ENCODE peak calls at places on chromosomes 11 and 22, in five cellular contexts. One of them, this sample, is unnamed.

GRCh38 chr11:27754035-27755017 is 54.1 kb upstream of the BDNF start:
- DNase-seq in CD8-positive, alpha-beta T cell: no peak
- DNase-seq in pancreas: no peak
- DNase-seq in effector memory CD4-positive, alpha-beta T cell: no peak
- DNase-seq in GM23338: no peak
- DNase-seq in this sample: no peak

GRCh38 chr11:96238563-96239166 is 104.3 kb downstream of the MAML2 start:
- DNase-seq in pancreas: no peak
- DNase-seq in GM23338: no peak
- DNase-seq in effector memory CD4-positive, alpha-beta T cell: no peak
- DNase-seq in CD8-positive, alpha-beta T cell: no peak
- DNase-seq in this sample: no peak

GRCh38 chr11:8089791-8090510 is 8.9 kb downstream of the TUB start:
- DNase-seq in CD8-positive, alpha-beta T cell: no peak
- DNase-seq in pancreas: no peak
- DNase-seq in GM23338: peak
- DNase-seq in effector memory CD4-positive, alpha-beta T cell: no peak
- DNase-seq in this sample: no peak

GRCh38 chr22:24482586-24482985 is 12.5 kb upstream of the UPB1 start:
- DNase-seq in effector memory CD4-positive, alpha-beta T cell: no peak
- DNase-seq in CD8-positive, alpha-beta T cell: no peak
- DNase-seq in pancreas: no peak
- DNase-seq in GM23338: no peak
- DNase-seq in this sample: no peak

GRCh38 chr11:36702330-36703054 is 104.5 kb upstream of the RAG2 start:
- DNase-seq in GM23338: peak
- DNase-seq in effector memory CD4-positive, alpha-beta T cell: no peak
- DNase-seq in pancreas: peak
- DNase-seq in CD8-positive, alpha-beta T cell: no peak
- DNase-seq in this sample: peak

GRCh38 chr11:68924073-68924925 is 20.6 kb downstream of the IGHMBP2 start:
- DNase-seq in effector memory CD4-positive, alpha-beta T cell: no peak
- DNase-seq in GM23338: no peak
- DNase-seq in CD8-positive, alpha-beta T cell: no peak
- DNase-seq in pancreas: no peak
- DNase-seq in this sample: no peak

GRCh38 chr11:94968334-94968958 is 4.9 kb downstream of the CWC15 start:
- DNase-seq in effector memory CD4-positive, alpha-beta T cell: no peak
- DNase-seq in pancreas: no peak
- DNase-seq in CD8-positive, alpha-beta T cell: no peak
- DNase-seq in GM23338: peak
- DNase-seq in this sample: no peak

GRCh38 chr11:61603667-61604066 is 22.8 kb upstream of the SYT7 start:
- DNase-seq in pancreas: no peak
- DNase-seq in effector memory CD4-positive, alpha-beta T cell: no peak
- DNase-seq in CD8-positive, alpha-beta T cell: no peak
- DNase-seq in GM23338: peak
- DNase-seq in this sample: no peak

GRCh38 chr11:61098778-61099177 is 3.5 kb upstream of the CD5 start:
- DNase-seq in effector memory CD4-positive, alpha-beta T cell: no peak
- DNase-seq in CD8-positive, alpha-beta T cell: no peak
- DNase-seq in pancreas: no peak
- DNase-seq in GM23338: no peak
- DNase-seq in this sample: no peak

GRCh38 chr11:34219862-34220490 is 114.5 kb downstream of the NAT10 start:
- DNase-seq in pancreas: no peak
- DNase-seq in CD8-positive, alpha-beta T cell: no peak
- DNase-seq in GM23338: no peak
- DNase-seq in effector memory CD4-positive, alpha-beta T cell: no peak
- DNase-seq in this sample: no peak

GRCh38 chr11:62851807-62852522 is 12.6 kb upstream of the WDR74 start:
- DNase-seq in effector memory CD4-positive, alpha-beta T cell: no peak
- DNase-seq in GM23338: peak
- DNase-seq in pancreas: no peak
- DNase-seq in CD8-positive, alpha-beta T cell: no peak
- DNase-seq in this sample: no peak
- H3K4me3 ChIP-seq in effector memory CD4-positive, alpha-beta T cell: no peak
- H3K4me3 ChIP-seq in GM23338: peak
- H3K4me3 ChIP-seq in pancreas: no peak
- H3K4me3 ChIP-seq in CD8-positive, alpha-beta T cell: no peak
- H3K4me3 ChIP-seq in this sample: no peak

GRCh38 chr11:65446446-65447277 is 24.1 kb downstream of the NEAT1 start:
- DNase-seq in CD8-positive, alpha-beta T cell: no peak
- DNase-seq in effector memory CD4-positive, alpha-beta T cell: no peak
- DNase-seq in GM23338: no peak
- DNase-seq in pancreas: no peak
- DNase-seq in this sample: no peak

GRCh38 chr11:65445604-65446445 is 23.2 kb downstream of the NEAT1 start:
- DNase-seq in GM23338: no peak
- DNase-seq in CD8-positive, alpha-beta T cell: no peak
- DNase-seq in pancreas: no peak
- DNase-seq in effector memory CD4-positive, alpha-beta T cell: no peak
- DNase-seq in this sample: no peak

GRCh38 chr11:65448418-65449196 is 26.0 kb downstream of the NEAT1 start:
- DNase-seq in GM23338: peak
- DNase-seq in pancreas: no peak
- DNase-seq in effector memory CD4-positive, alpha-beta T cell: no peak
- DNase-seq in CD8-positive, alpha-beta T cell: no peak
- DNase-seq in this sample: no peak

GRCh38 chr11:65445101-65445603 is 22.6 kb downstream of the NEAT1 start:
- DNase-seq in CD8-positive, alpha-beta T cell: no peak
- DNase-seq in pancreas: no peak
- DNase-seq in GM23338: no peak
- DNase-seq in effector memory CD4-positive, alpha-beta T cell: no peak
- DNase-seq in this sample: no peak

GRCh38 chr11:65448074-65448417 is 25.4 kb downstream of the NEAT1 start:
- DNase-seq in effector memory CD4-positive, alpha-beta T cell: no peak
- DNase-seq in CD8-positive, alpha-beta T cell: no peak
- DNase-seq in GM23338: no peak
- DNase-seq in pancreas: no peak
- DNase-seq in this sample: no peak
- H3K27ac ChIP-seq in effector memory CD4-positive, alpha-beta T cell: no peak
- H3K27ac ChIP-seq in CD8-positive, alpha-beta T cell: no peak
- H3K27ac ChIP-seq in GM23338: no peak
- H3K27ac ChIP-seq in pancreas: no peak
- H3K27ac ChIP-seq in this sample: no peak

DNA sequence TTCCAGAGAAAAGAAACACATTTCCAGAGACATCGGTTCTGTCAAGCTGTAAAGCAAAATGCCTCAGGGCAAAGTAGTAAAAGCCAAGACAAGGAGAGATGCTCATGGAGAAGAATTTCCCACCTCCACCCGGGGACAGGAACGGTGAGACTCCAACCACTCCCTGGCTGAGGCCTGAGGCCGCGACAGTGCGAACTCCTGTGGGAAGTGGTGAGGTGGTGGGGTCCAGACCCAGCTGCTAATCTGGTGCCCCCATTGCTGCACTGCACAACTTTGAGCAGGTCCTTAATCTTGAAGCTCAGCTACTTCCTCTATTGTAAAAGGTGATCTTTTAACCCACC is 83.8 kb downstream of the ZC3H12C start:
- DNase-seq in GM23338: no peak
- DNase-seq in effector memory CD4-positive, alpha-beta T cell: no peak
- DNase-seq in CD8-positive, alpha-beta T cell: no peak
- DNase-seq in pancreas: no peak
- DNase-seq in this sample: no peak
- H3K4me3 ChIP-seq in GM23338: no peak
- H3K4me3 ChIP-seq in effector memory CD4-positive, alpha-beta T cell: no peak
- H3K4me3 ChIP-seq in CD8-positive, alpha-beta T cell: no peak
- H3K4me3 ChIP-seq in pancreas: no peak
- H3K4me3 ChIP-seq in this sample: no peak

DNA sequence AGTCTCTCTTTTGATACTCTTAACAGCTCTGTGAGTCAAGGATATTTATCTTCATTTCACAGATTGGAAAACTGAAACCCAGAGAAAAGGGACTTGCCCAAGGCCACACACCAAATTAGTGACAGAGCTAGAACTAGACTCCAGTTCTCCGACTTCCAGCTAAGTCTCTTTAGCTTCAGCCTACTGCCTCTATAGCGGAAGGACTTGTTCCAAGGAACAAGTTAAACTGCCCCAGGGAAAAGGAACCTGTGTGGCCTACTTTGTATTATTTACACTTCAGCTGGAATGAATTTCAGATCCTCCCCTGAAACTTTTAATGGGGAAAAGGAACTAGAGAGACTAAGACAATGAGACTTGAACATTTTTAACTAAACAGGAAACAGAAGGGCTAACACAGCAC is 1.2 kb downstream of the LRRC51 start:
- DNase-seq in CD8-positive, alpha-beta T cell: no peak
- DNase-seq in GM23338: no peak
- DNase-seq in effector memory CD4-positive, alpha-beta T cell: no peak
- DNase-seq in pancreas: no peak
- DNase-seq in this sample: no peak
- H3K27ac ChIP-seq in CD8-positive, alpha-beta T cell: no peak
- H3K27ac ChIP-seq in GM23338: no peak
- H3K27ac ChIP-seq in effector memory CD4-positive, alpha-beta T cell: no peak
- H3K27ac ChIP-seq in pancreas: no peak
- H3K27ac ChIP-seq in this sample: no peak

GRCh38 chr11:32315121-32315520 is 120.2 kb downstream of the WT1 start:
- DNase-seq in pancreas: no peak
- DNase-seq in CD8-positive, alpha-beta T cell: no peak
- DNase-seq in GM23338: no peak
- DNase-seq in effector memory CD4-positive, alpha-beta T cell: no peak
- DNase-seq in this sample: no peak
- H3K4me3 ChIP-seq in pancreas: no peak
- H3K4me3 ChIP-seq in CD8-positive, alpha-beta T cell: no peak
- H3K4me3 ChIP-seq in GM23338: no peak
- H3K4me3 ChIP-seq in effector memory CD4-positive, alpha-beta T cell: no peak
- H3K4me3 ChIP-seq in this sample: no peak

This sample was measured in heart right ventricle.